ENCODE peak calls at places on chromosomes 1 and 21, in five cellular contexts. N is activated T-helper 1 cell treated with anti-CD3 and anti-CD28 coated beads, Interleukin-2, amount 50 U/mL, for 16 hours; J is cardiac fibroblast; Y is stimulated activated CD8-positive, alpha-beta memory T cell treated with anti-CD3 and anti-CD28 coated beads, Interleukin-7, amount 100 ng/mL, for 24 hours; D is heart left ventricle. E is an unnamed sample.

GRCh38 chr1:111624382-111624781 is 4.8 kb downstream of the RAP1A start:
- DNase-seq in N (no peak), J (no peak), Y (no peak), D (no peak), E (no peak)

GRCh38 chr1:205545001-205545919 is 40.8 kb downstream of the CDK18 start:
- DNase-seq in N (no peak), J (no peak), Y (no peak), D (peak; percentile 11), E (no peak)

GRCh38 chr1:89172468-89173143 is 3.2 kb downstream of the GBP7 start:
- DNase-seq in N (no peak), J (no peak), Y (no peak), D (no peak), E (no peak)

GRCh38 chr1:110211503-110212164 is 1.5 kb downstream of the KCNC4 start:
- DNase-seq in N (peak; percentile 18), J (no peak), Y (no peak), D (no peak), E (no peak)

GRCh38 chr1:244409648-244410164 is 42.0 kb downstream of the ADSS2 start:
- DNase-seq in N (no peak), J (no peak), Y (no peak), D (no peak), E (no peak)

GRCh38 chr21:46385846-46386725 is 62.1 kb downstream of the PCNT start:
- DNase-seq in N (no peak), J (no peak), Y (no peak), D (no peak), E (no peak)

GRCh38 chr1:206803221-206803730 is 31.0 kb upstream of the IL10 start:
- DNase-seq in N (peak; percentile 64), J (no peak), Y (peak; percentile 40), D (no peak), E (peak; percentile 86)

GRCh38 chr1:231702804-231703203 is 76.2 kb downstream of the DISC1 start:
- DNase-seq in N (no peak), J (peak; percentile 42), Y (no peak), D (no peak), E (no peak)

GRCh38 chr1:31586376-31587327 is 10.3 kb downstream of the TINAGL1 start:
- DNase-seq in N (no peak), J (no peak), Y (no peak), D (no peak), E (no peak)

GRCh38 chr1:86245566-86246190 is 89.1 kb upstream of the COL24A1 start:
- DNase-seq in N (no peak), J (no peak), Y (no peak), D (no peak), E (no peak)

GRCh38 chr1:119743776-119744597 is 24.7 kb downstream of the HMGCS2 start:
- DNase-seq in N (no peak), J (peak; percentile 81), Y (peak; percentile 16), D (peak; percentile 63), E (peak; percentile 33)